ENCODE peak calls at places on chromosomes 4 and X, in nine cellular contexts. B, Y, I, T, L, P, S, C and Z are unnamed samples.

GRCh38 chr4:148810461-148810860 is 368.2 kb upstream of the NR3C2 start:
- DNase-seq in C (no peak), L (no peak), B (no peak), P (no peak), S (peak), T (no peak), I (no peak), Y (no peak), Z (no peak)

GRCh38 chrX:143669395-143669794 is 33.5 kb upstream of the SLITRK4 start:
- DNase-seq in I (no peak), S (no peak), C (no peak), P (no peak), B (no peak), T (peak), Y (no peak), L (no peak), Z (peak)

GRCh38 chr4:78552398-78553396 is 1.1 kb downstream of the ANXA3 start:
- DNase-seq in T (peak), L (no peak), I (no peak), S (peak), B (no peak), Y (no peak), P (no peak), C (no peak), Z (peak)

GRCh38 chrX:12007881-12008280 is 130.4 kb upstream of the FRMPD4 start:
- DNase-seq in I (no peak), S (peak), T (no peak), L (no peak), B (no peak), Y (no peak), P (peak), C (no peak), Z (peak)

GRCh38 chr4:109912706-109913621 is at the start of gene EGF:
- DNase-seq in S (peak), C (no peak), B (no peak), P (no peak), Y (no peak), T (peak), L (no peak), I (peak), Z (peak)

GRCh38 chr4:105186701-105187158 is 40.1 kb downstream of the TET2 start:
- DNase-seq in Y (no peak), B (no peak), I (no peak), T (no peak), L (no peak), C (no peak), S (no peak), P (no peak), Z (peak)

GRCh38 chrX:11188664-11189063 is 77.5 kb downstream of the HCCS start:
- DNase-seq in L (no peak), S (no peak), I (no peak), Y (no peak), C (no peak), P (peak), T (no peak), B (no peak), Z (peak)

GRCh38 chrX:68757331-68757730 is 71.5 kb upstream of the EFNB1 start:
- DNase-seq in S (no peak), B (no peak), C (no peak), T (no peak), Y (no peak), L (no peak), P (no peak), I (no peak), Z (no peak)

GRCh38 chr4:3257125-3257690 is 8.2 kb downstream of the MSANTD1 start:
- DNase-seq in C (no peak), T (no peak), I (no peak), Y (no peak), B (no peak), L (no peak), P (no peak), S (no peak), Z (no peak)

GRCh38 chr4:7904108-7904516 is 35.5 kb downstream of the AFAP1 start:
- DNase-seq in L (no peak), T (peak), P (peak), I (no peak), S (peak), C (no peak), B (no peak), Y (no peak), Z (no peak)

GRCh38 chr4:138233313-138233712 is 8.8 kb downstream of the SLC7A11 start:
- DNase-seq in S (no peak), P (no peak), L (no peak), B (no peak), C (no peak), T (no peak), I (no peak), Y (no peak), Z (no peak)

GRCh38 chrX:12978205-12979010 is 3.5 kb downstream of the TMSB4X start:
- DNase-seq in B (no peak), C (no peak), T (peak), L (peak), Y (no peak), S (peak), I (no peak), P (peak), Z (peak)

GRCh38 chr4:125322363-125322730 is 7.6 kb downstream of the FAT4 start:
- DNase-seq in T (peak), I (no peak), L (no peak), B (no peak), C (no peak), S (peak), P (peak), Y (no peak), Z (no peak)

GRCh38 chr4:8906991-8907595 is 35.5 kb upstream of the HMX1 start:
- DNase-seq in C (no peak), P (no peak), I (no peak), Y (no peak), T (no peak), S (no peak), L (no peak), B (no peak), Z (no peak)

GRCh38 chrX:117843749-117844148 is 272.9 kb downstream of the KLHL13 start:
- DNase-seq in C (no peak), Y (no peak), S (no peak), B (no peak), P (no peak), T (no peak), I (no peak), L (no peak), Z (no peak)

GRCh38 chrX:318068-318738 is 393 bp downstream of the GTPBP6 start:
- DNase-seq in S (peak), T (peak), I (peak), C (peak), B (peak), L (peak), Y (no peak), P (peak), Z (peak)

GRCh38 chr4:7910721-7911015 is 29.0 kb downstream of the AFAP1 start:
- DNase-seq in L (no peak), Y (no peak), I (no peak), C (no peak), P (no peak), S (no peak), T (no peak), B (no peak), Z (no peak)

GRCh38 chr4:127533028-127533700 is 99.6 kb upstream of the INTU start:
- DNase-seq in Y (no peak), B (no peak), T (peak), I (no peak), P (no peak), S (peak), C (no peak), L (no peak), Z (no peak)

GRCh38 chr4:163161536-163162205 is 5.0 kb downstream of the NAF1 start:
- DNase-seq in T (no peak), Y (no peak), L (no peak), C (no peak), P (no peak), S (peak), I (no peak), B (no peak), Z (no peak)

GRCh38 chr4:724131-724530 is 18.5 kb downstream of the PCGF3 start:
- DNase-seq in P (no peak), I (no peak), B (no peak), Y (no peak), C (no peak), L (no peak), S (no peak), T (no peak), Z (no peak)

GRCh38 chrX:126900937-126901336 is 81.4 kb downstream of the PRR32 start:
- DNase-seq in B (no peak), C (no peak), S (no peak), T (no peak), P (no peak), I (no peak), L (no peak), Y (no peak), Z (no peak)

GRCh38 chr4:128558896-128559669 is 250.4 kb upstream of the JADE1 start:
- DNase-seq in B (no peak), S (peak), L (no peak), I (no peak), C (no peak), P (peak), Y (no peak), T (peak), Z (no peak)

GRCh38 chrX:21905209-21905735 is 35.2 kb upstream of the SMS start:
- DNase-seq in L (no peak), I (peak), S (no peak), T (peak), C (no peak), Y (no peak), P (no peak), B (no peak), Z (no peak)

GRCh38 chr4:168432419-168433146 is 47.7 kb downstream of the DDX60L start:
- DNase-seq in T (no peak), L (no peak), I (no peak), B (no peak), S (peak), Y (no peak), P (no peak), C (no peak), Z (no peak)

GRCh38 chrX:29071525-29071924 is 484.3 kb downstream of the IL1RAPL1 start:
- DNase-seq in B (no peak), Y (no peak), T (no peak), C (no peak), S (no peak), L (no peak), P (no peak), I (no peak), Z (no peak)

GRCh38 chr4:119536572-119537528 is 91.8 kb downstream of the PDE5A start:
- DNase-seq in I (no peak), S (no peak), P (peak), L (no peak), C (no peak), B (no peak), Y (no peak), T (no peak), Z (no peak)

GRCh38 chrX:93580634-93581033 is 92.7 kb downstream of the NAP1L3 start:
- DNase-seq in B (no peak), L (no peak), C (no peak), S (no peak), I (no peak), Y (no peak), T (no peak), P (no peak), Z (no peak)

GRCh38 chrX:42149281-42149680 is 225.9 kb upstream of the CASK start:
- DNase-seq in T (no peak), Y (no peak), B (no peak), C (no peak), S (no peak), L (no peak), P (no peak), I (no peak), Z (no peak)

GRCh38 chr4:110636677-110637407 is 14.0 kb upstream of the PITX2 start:
- DNase-seq in P (peak), L (no peak), Y (no peak), B (no peak), C (no peak), I (peak), S (no peak), T (peak), Z (peak)

GRCh38 chr4:185738851-185739250 is 73.1 kb downstream of the SORBS2 start:
- DNase-seq in T (no peak), C (no peak), L (no peak), S (no peak), B (no peak), Y (no peak), I (no peak), P (no peak), Z (no peak)

GRCh38 chrX:128805236-128805635 is 718.1 kb downstream of the SMARCA1 start:
- DNase-seq in T (no peak), L (no peak), P (no peak), C (no peak), I (no peak), B (no peak), S (no peak), Y (no peak), Z (no peak)

GRCh38 chrX:39509157-39509556 is 588.6 kb downstream of the BCOR start:
- DNase-seq in C (no peak), B (no peak), T (no peak), P (no peak), I (no peak), S (no peak), L (no peak), Y (no peak), Z (no peak)

GRCh38 chr4:158461336-158461735 is 60.3 kb upstream of the RXFP1 start:
- DNase-seq in B (no peak), S (no peak), P (no peak), T (no peak), Y (no peak), I (no peak), C (no peak), L (no peak), Z (no peak)